ENCODE peak calls at places on chromosomes 16 and 17, in seven cellular contexts. One of them, this sample, is unnamed.

GRCh38 chr16:67279296-67280089 is at the start of gene PLEKHG4:
- DNase-seq in body of pancreas: peak; percentile 79
- DNase-seq in RWPE2: no peak
- DNase-seq in astrocyte of the spinal cord: peak; percentile 71
- DNase-seq in hepatocyte: peak; percentile 90
- DNase-seq in AG09319: peak; percentile 40
- DNase-seq in A549: peak; percentile 93
- DNase-seq in this sample: peak; percentile 36

GRCh38 chr17:76737676-76738467 is at the start of gene MFSD11:
- DNase-seq in body of pancreas: peak; percentile 92
- DNase-seq in RWPE2: peak; percentile 94
- DNase-seq in astrocyte of the spinal cord: peak; percentile 96
- DNase-seq in hepatocyte: peak; percentile 98
- DNase-seq in AG09319: peak; percentile 84
- DNase-seq in A549: peak; percentile 98
- DNase-seq in this sample: peak; percentile 92

GRCh38 chr16:50311891-50312501 is 45.6 kb downstream of the ADCY7 start:
- DNase-seq in body of pancreas: no peak
- DNase-seq in RWPE2: no peak
- DNase-seq in astrocyte of the spinal cord: no peak
- DNase-seq in hepatocyte: no peak
- DNase-seq in AG09319: no peak
- DNase-seq in A549: no peak
- DNase-seq in this sample: no peak

GRCh38 chr17:42706732-42707131 is 24.4 kb downstream of the CNTNAP1 start:
- DNase-seq in body of pancreas: no peak
- DNase-seq in RWPE2: no peak
- DNase-seq in astrocyte of the spinal cord: no peak
- DNase-seq in hepatocyte: no peak
- DNase-seq in AG09319: no peak
- DNase-seq in A549: no peak
- DNase-seq in this sample: no peak

GRCh38 chr17:36808181-36808661 is 129.1 kb upstream of the LHX1 start:
- DNase-seq in body of pancreas: no peak
- DNase-seq in RWPE2: no peak
- DNase-seq in astrocyte of the spinal cord: no peak
- DNase-seq in hepatocyte: peak; percentile 23
- DNase-seq in AG09319: no peak
- DNase-seq in A549: no peak
- DNase-seq in this sample: no peak

GRCh38 chr17:7029096-7029495 is 6.2 kb downstream of the BCL6B start:
- DNase-seq in body of pancreas: no peak
- DNase-seq in RWPE2: no peak
- DNase-seq in astrocyte of the spinal cord: no peak
- DNase-seq in hepatocyte: no peak
- DNase-seq in AG09319: no peak
- DNase-seq in A549: no peak
- DNase-seq in this sample: no peak

GRCh38 chr17:57622886-57623433 is 122.1 kb downstream of the CCDC182 start:
- DNase-seq in body of pancreas: no peak
- DNase-seq in RWPE2: no peak
- DNase-seq in astrocyte of the spinal cord: peak; percentile 81
- DNase-seq in hepatocyte: peak; percentile 74
- DNase-seq in AG09319: no peak
- DNase-seq in A549: peak; percentile 45
- DNase-seq in this sample: peak; percentile 92

GRCh38 chr16:4868046-4868445 is 20.8 kb downstream of the UBN1 start:
- DNase-seq in body of pancreas: no peak
- DNase-seq in RWPE2: no peak
- DNase-seq in astrocyte of the spinal cord: no peak
- DNase-seq in hepatocyte: no peak
- DNase-seq in AG09319: no peak
- DNase-seq in A549: no peak
- DNase-seq in this sample: no peak

GRCh38 chr17:61458000-61458399 is 5.8 kb downstream of the TBX4 start:
- DNase-seq in body of pancreas: no peak
- DNase-seq in RWPE2: no peak
- DNase-seq in astrocyte of the spinal cord: no peak
- DNase-seq in hepatocyte: no peak
- DNase-seq in AG09319: no peak
- DNase-seq in A549: no peak
- DNase-seq in this sample: no peak

GRCh38 chr16:4142268-4142667 is 26.0 kb upstream of the ADCY9 start:
- DNase-seq in body of pancreas: no peak
- DNase-seq in RWPE2: no peak
- DNase-seq in astrocyte of the spinal cord: no peak
- DNase-seq in hepatocyte: no peak
- DNase-seq in AG09319: no peak
- DNase-seq in A549: no peak
- DNase-seq in this sample: no peak

GRCh38 chr16:53982631-53983042 is 278.7 kb downstream of the FTO start:
- DNase-seq in body of pancreas: no peak
- DNase-seq in RWPE2: no peak
- DNase-seq in astrocyte of the spinal cord: no peak
- DNase-seq in hepatocyte: no peak
- DNase-seq in AG09319: no peak
- DNase-seq in A549: no peak
- DNase-seq in this sample: no peak

GRCh38 chr17:17398928-17399926 is 77.6 kb upstream of the MED9 start:
- DNase-seq in body of pancreas: no peak
- DNase-seq in RWPE2: no peak
- DNase-seq in astrocyte of the spinal cord: no peak
- DNase-seq in hepatocyte: no peak
- DNase-seq in AG09319: no peak
- DNase-seq in A549: no peak
- DNase-seq in this sample: no peak

GRCh38 chr17:43917348-43918025 is 10.2 kb upstream of the MPP2 start:
- DNase-seq in body of pancreas: no peak
- DNase-seq in RWPE2: no peak
- DNase-seq in astrocyte of the spinal cord: peak; percentile 18
- DNase-seq in hepatocyte: peak; percentile 45
- DNase-seq in AG09319: no peak
- DNase-seq in A549: no peak
- DNase-seq in this sample: no peak

GRCh38 chr16:70252355-70252988 is 732 bp upstream of the EXOSC6 start:
- DNase-seq in body of pancreas: no peak
- DNase-seq in RWPE2: no peak
- DNase-seq in astrocyte of the spinal cord: no peak
- DNase-seq in hepatocyte: no peak
- DNase-seq in AG09319: no peak
- DNase-seq in A549: peak; percentile 30
- DNase-seq in this sample: no peak

GRCh38 chr16:4392382-4393242 is 21.0 kb downstream of the VASN start:
- DNase-seq in body of pancreas: peak; percentile 28
- DNase-seq in RWPE2: no peak
- DNase-seq in astrocyte of the spinal cord: peak; percentile 63
- DNase-seq in hepatocyte: peak; percentile 82
- DNase-seq in AG09319: peak; percentile 79
- DNase-seq in A549: no peak
- DNase-seq in this sample: peak; percentile 74

GRCh38 chr17:65660947-65661346 is 99.5 kb upstream of the AXIN2 start:
- DNase-seq in body of pancreas: no peak
- DNase-seq in RWPE2: no peak
- DNase-seq in astrocyte of the spinal cord: peak; percentile 56
- DNase-seq in hepatocyte: no peak
- DNase-seq in AG09319: peak; percentile 38
- DNase-seq in A549: no peak
- DNase-seq in this sample: peak; percentile 67

GRCh38 chr16:62363451-62363850 is 327.2 kb upstream of the CDH8 start:
- DNase-seq in body of pancreas: no peak
- DNase-seq in RWPE2: no peak
- DNase-seq in astrocyte of the spinal cord: no peak
- DNase-seq in hepatocyte: no peak
- DNase-seq in AG09319: no peak
- DNase-seq in A549: no peak
- DNase-seq in this sample: no peak

GRCh38 chr17:32487460-32488176 is 825 bp downstream of the CDK5R1 start:
- DNase-seq in body of pancreas: no peak
- DNase-seq in RWPE2: no peak
- DNase-seq in astrocyte of the spinal cord: peak; percentile 30
- DNase-seq in hepatocyte: peak; percentile 40
- DNase-seq in AG09319: no peak
- DNase-seq in A549: no peak
- DNase-seq in this sample: no peak
- TF ChIP-seq CTCF in body of pancreas: no peak
- TF ChIP-seq CTCF in RWPE2: no peak
- TF ChIP-seq CTCF in astrocyte of the spinal cord: no peak
- TF ChIP-seq CTCF in hepatocyte: no peak
- TF ChIP-seq CTCF in AG09319: no peak
- TF ChIP-seq CTCF in A549: no peak
- TF ChIP-seq CTCF in this sample: no peak

GRCh38 chr17:63483655-63484575 is 7.1 kb downstream of the ACE start:
- DNase-seq in body of pancreas: no peak
- DNase-seq in RWPE2: no peak
- DNase-seq in astrocyte of the spinal cord: no peak
- DNase-seq in hepatocyte: no peak
- DNase-seq in AG09319: no peak
- DNase-seq in A549: no peak
- DNase-seq in this sample: no peak
- TF ChIP-seq CTCF in body of pancreas: no peak
- TF ChIP-seq CTCF in RWPE2: no peak
- TF ChIP-seq CTCF in astrocyte of the spinal cord: no peak
- TF ChIP-seq CTCF in hepatocyte: no peak
- TF ChIP-seq CTCF in AG09319: no peak
- TF ChIP-seq CTCF in A549: no peak
- TF ChIP-seq CTCF in this sample: no peak

DNA sequence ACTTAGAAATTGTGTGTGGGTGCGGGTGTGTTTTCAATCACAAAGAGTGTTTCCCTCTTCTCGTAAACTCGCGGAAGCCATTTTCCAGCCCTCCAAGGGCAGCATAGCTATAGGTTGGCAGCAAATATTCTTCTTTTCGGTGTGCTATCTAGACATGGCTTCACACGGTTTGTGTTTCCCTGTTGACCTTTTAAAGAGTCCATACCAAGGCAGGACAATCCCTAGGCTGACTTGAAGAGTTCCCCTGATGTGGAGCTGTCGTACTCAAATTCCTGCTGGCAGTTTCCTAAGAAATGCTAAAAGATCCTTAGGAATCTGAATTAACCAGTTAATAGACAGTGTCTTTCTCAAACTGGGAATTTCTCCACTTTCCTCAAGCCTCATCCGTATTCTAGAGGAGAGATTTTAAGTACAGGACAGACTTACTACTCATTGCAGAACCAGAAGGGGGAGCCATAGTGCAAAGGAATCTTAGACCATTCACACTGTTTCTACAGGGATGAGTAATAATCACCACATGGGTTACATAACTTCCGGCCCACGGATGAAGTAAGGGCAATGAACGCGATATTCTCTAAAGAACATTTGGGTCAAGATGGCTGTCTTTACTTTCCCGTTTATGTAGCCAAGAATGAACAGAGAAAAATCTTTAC is 288.6 kb upstream of the ELAC2 start:
- DNase-seq in body of pancreas: peak; percentile 50
- DNase-seq in RWPE2: no peak
- DNase-seq in astrocyte of the spinal cord: peak; percentile 84
- DNase-seq in hepatocyte: peak; percentile 71
- DNase-seq in AG09319: peak; percentile 25
- DNase-seq in A549: peak; percentile 34
- DNase-seq in this sample: peak; percentile 78
- TF ChIP-seq CTCF in body of pancreas: peak; percentile 65
- TF ChIP-seq CTCF in RWPE2: peak; percentile 60
- TF ChIP-seq CTCF in astrocyte of the spinal cord: peak; percentile 71
- TF ChIP-seq CTCF in hepatocyte: peak; percentile 46
- TF ChIP-seq CTCF in AG09319: peak; percentile 54
- TF ChIP-seq CTCF in A549: peak; percentile 18
- TF ChIP-seq CTCF in this sample: peak; percentile 84

GRCh38 chr17:82524540-82524939 is 5.0 kb downstream of the FOXK2 start:
- DNase-seq in body of pancreas: no peak
- DNase-seq in RWPE2: no peak
- DNase-seq in astrocyte of the spinal cord: no peak
- DNase-seq in hepatocyte: peak; percentile 40
- DNase-seq in AG09319: no peak
- DNase-seq in A549: no peak
- DNase-seq in this sample: no peak

GRCh38 chr17:82520041-82520910 is 744 bp downstream of the FOXK2 start:
- DNase-seq in body of pancreas: peak; percentile 25
- DNase-seq in RWPE2: no peak
- DNase-seq in astrocyte of the spinal cord: no peak
- DNase-seq in hepatocyte: peak; percentile 56
- DNase-seq in AG09319: no peak
- DNase-seq in A549: no peak
- DNase-seq in this sample: no peak

GRCh38 chr17:82517230-82517865 is 2.2 kb upstream of the FOXK2 start:
- DNase-seq in body of pancreas: no peak
- DNase-seq in RWPE2: no peak
- DNase-seq in astrocyte of the spinal cord: no peak
- DNase-seq in hepatocyte: no peak
- DNase-seq in AG09319: no peak
- DNase-seq in A549: no peak
- DNase-seq in this sample: no peak

GRCh38 chr17:82518826-82519810 is at the start of gene FOXK2:
- DNase-seq in body of pancreas: peak; percentile 96
- DNase-seq in RWPE2: peak; percentile 94
- DNase-seq in astrocyte of the spinal cord: peak; percentile 95
- DNase-seq in hepatocyte: peak; percentile 97
- DNase-seq in AG09319: peak; percentile 89
- DNase-seq in A549: peak; percentile 99
- DNase-seq in this sample: peak; percentile 94
- TF ChIP-seq CTCF in body of pancreas: no peak
- TF ChIP-seq CTCF in RWPE2: no peak
- TF ChIP-seq CTCF in astrocyte of the spinal cord: no peak
- TF ChIP-seq CTCF in hepatocyte: no peak
- TF ChIP-seq CTCF in AG09319: no peak
- TF ChIP-seq CTCF in A549: no peak
- TF ChIP-seq CTCF in this sample: no peak